ENCODE peak calls at places on chromosomes 4 and X, in four cellular contexts. One of them, this sample, is unnamed.

GRCh38 chrX:107775000-107775733 is 420 bp downstream of the TSC22D3 start:
- DNase-seq in pancreas: no peak
- DNase-seq in ovary: no peak
- DNase-seq in suprapubic skin: no peak
- DNase-seq in this sample: no peak

GRCh38 chr4:62912531-62912930 is 1496.7 kb downstream of the TECRL start:
- DNase-seq in pancreas: no peak
- DNase-seq in ovary: no peak
- DNase-seq in suprapubic skin: no peak
- DNase-seq in this sample: no peak

GRCh38 chr4:182354867-182355266 is 111.7 kb downstream of the TENM3 start:
- DNase-seq in pancreas: no peak
- DNase-seq in ovary: no peak
- DNase-seq in suprapubic skin: no peak
- DNase-seq in this sample: no peak

GRCh38 chr4:57270350-57270749 is 160.2 kb upstream of the IGFBP7 start:
- DNase-seq in pancreas: no peak
- DNase-seq in ovary: no peak
- DNase-seq in suprapubic skin: no peak
- DNase-seq in this sample: no peak

GRCh38 chrX:87626996-87627395 is 109.4 kb downstream of the KLHL4 start:
- DNase-seq in pancreas: no peak
- DNase-seq in ovary: no peak
- DNase-seq in suprapubic skin: no peak
- DNase-seq in this sample: no peak

GRCh38 chr4:40003986-40004385 is 26.3 kb upstream of the PDS5A start:
- DNase-seq in pancreas: no peak
- DNase-seq in ovary: no peak
- DNase-seq in suprapubic skin: no peak
- DNase-seq in this sample: no peak

GRCh38 chr4:96120206-96120605 is 280.3 kb downstream of the PDHA2 start:
- DNase-seq in pancreas: no peak
- DNase-seq in ovary: no peak
- DNase-seq in suprapubic skin: no peak
- DNase-seq in this sample: no peak

GRCh38 chr4:151541438-151542071 is 132.6 kb downstream of the FHIP1A start:
- DNase-seq in pancreas: no peak
- DNase-seq in ovary: no peak
- DNase-seq in suprapubic skin: no peak
- DNase-seq in this sample: no peak

GRCh38 chr4:122865421-122865820 is 38.8 kb downstream of the FGF2 start:
- DNase-seq in pancreas: no peak
- DNase-seq in ovary: no peak
- DNase-seq in suprapubic skin: no peak
- DNase-seq in this sample: no peak

GRCh38 chr4:152536545-152537182 is 772 bp upstream of the FBXW7 start:
- DNase-seq in pancreas: no peak
- DNase-seq in ovary: no peak
- DNase-seq in suprapubic skin: no peak
- DNase-seq in this sample: no peak

GRCh38 chr4:25178838-25179261 is 18.6 kb upstream of the SEPSECS start:
- DNase-seq in pancreas: no peak
- DNase-seq in ovary: no peak
- DNase-seq in suprapubic skin: no peak
- DNase-seq in this sample: no peak

GRCh38 chrX:38175140-38175539 is 45.5 kb downstream of the SRPX start:
- DNase-seq in pancreas: no peak
- DNase-seq in ovary: peak; percentile 42
- DNase-seq in suprapubic skin: no peak
- DNase-seq in this sample: no peak

GRCh38 chrX:41265615-41266014 is 68.3 kb upstream of the DDX3X start:
- DNase-seq in pancreas: no peak
- DNase-seq in ovary: peak; percentile 48
- DNase-seq in suprapubic skin: no peak
- DNase-seq in this sample: no peak

GRCh38 chrX:111504941-111505340 is 6.5 kb upstream of the SERTM2 start:
- DNase-seq in pancreas: no peak
- DNase-seq in ovary: no peak
- DNase-seq in suprapubic skin: no peak
- DNase-seq in this sample: no peak

GRCh38 chr4:151418385-151418784 is 9.4 kb downstream of the FHIP1A start:
- DNase-seq in pancreas: no peak
- DNase-seq in ovary: no peak
- DNase-seq in suprapubic skin: no peak
- DNase-seq in this sample: no peak

GRCh38 chr4:82903737-82904136 is 3.2 kb downstream of the THAP9 start:
- DNase-seq in pancreas: no peak
- DNase-seq in ovary: no peak
- DNase-seq in suprapubic skin: no peak
- DNase-seq in this sample: no peak

GRCh38 chrX:69093960-69094935 is 71.0 kb downstream of the PJA1 start:
- DNase-seq in pancreas: peak; percentile 44
- DNase-seq in ovary: no peak
- DNase-seq in suprapubic skin: no peak
- DNase-seq in this sample: no peak

GRCh38 chr4:114911141-114911540 is 202.3 kb downstream of the NDST4 start:
- DNase-seq in pancreas: no peak
- DNase-seq in ovary: no peak
- DNase-seq in suprapubic skin: no peak
- DNase-seq in this sample: no peak

GRCh38 chr4:7253806-7254205 is 61.5 kb downstream of the SORCS2 start:
- DNase-seq in pancreas: no peak
- DNase-seq in ovary: no peak
- DNase-seq in suprapubic skin: no peak
- DNase-seq in this sample: no peak

GRCh38 chrX:5998901-5999300 is 229.8 kb downstream of the NLGN4X start:
- DNase-seq in pancreas: no peak
- DNase-seq in ovary: no peak
- DNase-seq in suprapubic skin: no peak
- DNase-seq in this sample: no peak

GRCh38 chr4:7618361-7618760 is 183.6 kb upstream of the PSAPL1 start:
- DNase-seq in pancreas: no peak
- DNase-seq in ovary: no peak
- DNase-seq in suprapubic skin: no peak
- DNase-seq in this sample: no peak

GRCh38 chr4:61068745-61069144 is 131.4 kb upstream of the ADGRL3 start:
- DNase-seq in pancreas: no peak
- DNase-seq in ovary: no peak
- DNase-seq in suprapubic skin: no peak
- DNase-seq in this sample: no peak

GRCh38 chrX:76026751-76027150 is 146.1 kb upstream of the PBDC1 start:
- DNase-seq in pancreas: no peak
- DNase-seq in ovary: no peak
- DNase-seq in suprapubic skin: no peak
- DNase-seq in this sample: no peak

DNA sequence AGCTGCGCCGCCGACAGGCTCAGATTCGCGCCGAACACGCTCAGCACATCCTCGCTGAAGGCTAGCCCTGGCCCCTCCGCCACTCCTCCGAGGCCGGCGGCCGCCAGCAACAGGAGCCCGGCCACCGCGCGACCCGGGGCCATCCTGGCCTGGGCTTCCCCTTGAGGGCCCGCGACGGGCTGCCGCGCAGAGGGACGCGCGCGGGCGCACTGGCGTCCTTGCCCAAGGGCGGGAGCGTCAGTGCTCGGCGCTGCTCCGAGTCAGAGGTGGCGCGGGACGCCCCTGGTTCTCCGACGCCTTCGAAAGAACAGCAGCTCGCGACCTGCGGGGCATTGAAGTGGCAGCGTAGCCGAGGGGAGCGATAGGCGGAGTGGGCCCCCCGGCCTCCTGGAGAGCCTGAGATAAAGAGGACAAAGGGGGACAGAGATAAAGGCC is 745 bp downstream of the SLC39A8 start:
- DNase-seq in pancreas: peak; percentile 75
- DNase-seq in ovary: peak; percentile 74
- DNase-seq in suprapubic skin: peak; percentile 84
- DNase-seq in this sample: peak; percentile 76
- TF ChIP-seq CTCF in pancreas: no peak
- TF ChIP-seq CTCF in ovary: no peak
- TF ChIP-seq CTCF in suprapubic skin: no peak
- TF ChIP-seq CTCF in this sample: no peak

GRCh38 chr4:150238591-150238990 is 160.3 kb downstream of the DCLK2 start:
- DNase-seq in pancreas: no peak
- DNase-seq in ovary: no peak
- DNase-seq in suprapubic skin: no peak
- DNase-seq in this sample: no peak

GRCh38 chr4:150244600-150244999 is 166.4 kb downstream of the DCLK2 start:
- DNase-seq in pancreas: no peak
- DNase-seq in ovary: no peak
- DNase-seq in suprapubic skin: no peak
- DNase-seq in this sample: no peak

GRCh38 chr4:150243932-150244331 is 165.7 kb downstream of the DCLK2 start:
- DNase-seq in pancreas: no peak
- DNase-seq in ovary: no peak
- DNase-seq in suprapubic skin: no peak
- DNase-seq in this sample: no peak

GRCh38 chr4:150240011-150240410 is 161.8 kb downstream of the DCLK2 start:
- DNase-seq in pancreas: no peak
- DNase-seq in ovary: no peak
- DNase-seq in suprapubic skin: no peak
- DNase-seq in this sample: no peak

GRCh38 chr4:150242820-150243458 is 164.7 kb downstream of the DCLK2 start:
- DNase-seq in pancreas: no peak
- DNase-seq in ovary: no peak
- DNase-seq in suprapubic skin: no peak
- DNase-seq in this sample: no peak
- TF ChIP-seq CTCF in pancreas: peak; percentile 91
- TF ChIP-seq CTCF in ovary: peak; percentile 62
- TF ChIP-seq CTCF in suprapubic skin: peak; percentile 64
- TF ChIP-seq CTCF in this sample: peak; percentile 94

DNA sequence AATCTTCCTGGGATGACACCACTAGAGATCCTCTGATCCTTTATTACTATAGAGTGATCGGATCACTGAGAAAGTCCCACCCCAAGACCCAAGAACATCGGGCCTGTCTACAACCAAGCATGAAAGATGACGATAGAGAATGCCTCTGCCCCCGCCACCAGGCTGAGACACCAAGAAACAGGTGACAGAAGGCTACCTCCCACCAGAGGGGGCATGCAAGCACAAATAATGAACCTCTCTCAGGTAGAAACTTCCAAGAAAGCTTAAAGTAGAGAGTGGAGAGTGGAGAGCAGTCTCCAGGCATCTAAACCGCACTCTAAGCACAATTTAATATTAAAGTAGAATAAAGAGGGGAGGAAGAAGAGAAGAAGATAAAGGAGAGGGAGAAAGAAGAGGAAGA is 402.6 kb downstream of the INPP4B start:
- DNase-seq in pancreas: no peak
- DNase-seq in ovary: no peak
- DNase-seq in suprapubic skin: no peak
- DNase-seq in this sample: no peak
- TF ChIP-seq CTCF in pancreas: no peak
- TF ChIP-seq CTCF in ovary: no peak
- TF ChIP-seq CTCF in suprapubic skin: no peak
- TF ChIP-seq CTCF in this sample: no peak

DNA sequence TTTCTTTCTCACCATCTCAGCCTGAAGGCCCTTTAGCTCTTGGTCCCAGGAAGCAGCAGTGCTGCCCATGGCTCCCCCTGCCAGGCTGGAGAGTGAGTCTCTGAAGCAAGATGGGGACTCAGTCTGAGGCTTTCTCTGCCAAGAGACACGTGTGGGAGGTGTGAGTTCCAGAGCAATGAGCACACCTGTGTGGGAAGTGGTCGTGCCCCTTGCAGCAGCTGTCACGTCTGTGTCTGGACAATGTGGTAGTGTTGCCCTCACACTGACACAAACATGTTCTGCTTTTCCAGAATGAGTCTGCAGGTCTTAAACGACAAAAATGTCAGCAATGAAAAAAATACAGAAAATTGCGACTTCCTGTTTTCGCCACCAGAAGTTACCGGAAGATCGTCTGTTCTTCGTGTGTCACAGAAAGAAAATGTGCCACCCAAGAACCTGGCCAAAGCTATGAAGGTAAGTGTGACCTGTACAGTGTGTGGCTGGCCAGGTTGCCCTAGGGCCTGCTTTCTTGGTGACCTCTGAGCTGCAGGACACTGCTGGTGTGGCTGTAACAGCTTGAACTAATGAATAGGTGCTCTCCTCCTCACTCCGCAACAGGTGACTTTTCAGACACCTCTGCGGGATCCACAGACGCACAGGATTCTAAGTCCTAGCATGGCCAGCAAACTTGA is 1.9 kb downstream of the TACC3 start:
- DNase-seq in pancreas: no peak
- DNase-seq in ovary: peak; percentile 23
- DNase-seq in suprapubic skin: no peak
- DNase-seq in this sample: no peak
- TF ChIP-seq CTCF in pancreas: no peak
- TF ChIP-seq CTCF in ovary: no peak
- TF ChIP-seq CTCF in suprapubic skin: no peak
- TF ChIP-seq CTCF in this sample: no peak

DNA sequence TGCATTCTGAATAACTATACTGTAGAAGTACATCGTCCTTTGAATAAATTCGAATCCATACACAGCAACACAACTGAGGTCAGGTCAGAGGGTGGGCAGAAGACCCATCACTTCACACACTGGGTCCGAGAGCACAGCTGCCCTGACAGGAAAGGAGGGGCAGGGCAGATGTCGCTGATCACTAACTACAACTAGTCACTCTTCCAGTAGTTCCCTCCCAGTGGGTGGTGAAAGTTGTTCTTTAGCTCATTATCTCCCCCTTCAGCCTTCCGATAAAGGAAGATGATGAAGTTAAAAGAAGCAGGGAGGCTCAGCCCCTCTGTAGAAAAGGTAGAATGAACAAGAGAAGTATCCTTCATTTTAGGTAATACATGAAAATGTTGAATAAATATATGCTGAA is 278.9 kb downstream of the INPP4B start:
- DNase-seq in pancreas: no peak
- DNase-seq in ovary: no peak
- DNase-seq in suprapubic skin: no peak
- DNase-seq in this sample: no peak
- TF ChIP-seq CTCF in pancreas: no peak
- TF ChIP-seq CTCF in ovary: no peak
- TF ChIP-seq CTCF in suprapubic skin: no peak
- TF ChIP-seq CTCF in this sample: no peak

GRCh38 chr4:168197926-168198325 is 105.6 kb downstream of the ANXA10 start:
- DNase-seq in pancreas: no peak
- DNase-seq in ovary: no peak
- DNase-seq in suprapubic skin: no peak
- DNase-seq in this sample: no peak
- TF ChIP-seq CTCF in pancreas: no peak
- TF ChIP-seq CTCF in ovary: no peak
- TF ChIP-seq CTCF in suprapubic skin: no peak
- TF ChIP-seq CTCF in this sample: no peak

GRCh38 chr4:17528526-17529165 is 13.7 kb downstream of the CLRN2 start:
- DNase-seq in pancreas: no peak
- DNase-seq in ovary: no peak
- DNase-seq in suprapubic skin: no peak
- DNase-seq in this sample: no peak
- TF ChIP-seq CTCF in pancreas: no peak
- TF ChIP-seq CTCF in ovary: no peak
- TF ChIP-seq CTCF in suprapubic skin: no peak
- TF ChIP-seq CTCF in this sample: no peak